ENCODE peak calls at places on chromosomes 13 and 19, in ten cellular contexts. R is esophagus squamous epithelium; V is right lobe of liver; T is fibroblast of lung; K is activated CD8-positive, alpha-beta T cell treated with anti-CD3 and anti-CD28 coated beads for 36 hours; E is mucosa of descending colon; O is H9; D is thoracic aorta; S is kidney epithelial cell; Q is Panc1. C is an unnamed sample.

GRCh38 chr19:17285415-17286135 is 3.9 kb downstream of the ANKLE1 start:
- DNase-seq in K (no peak), S (no peak), O (no peak), Q (no peak), T (no peak), E (no peak), R (no peak), D (no peak), V (no peak), C (no peak)

GRCh38 chr13:73937420-73937819 is 196.8 kb downstream of the KLF12 start:
- DNase-seq in V (no peak), R (no peak), E (no peak), T (peak; percentile 36), Q (no peak), S (no peak), K (no peak), D (no peak), O (no peak), C (no peak)

GRCh38 chr19:27966390-27966816 is 1246.5 kb downstream of the UQCRFS1 start:
- DNase-seq in T (no peak), E (no peak), O (no peak), R (no peak), Q (no peak), S (no peak), V (no peak), D (no peak), K (no peak), C (no peak)

GRCh38 chr13:30493670-30494381 is 28.1 kb upstream of the HMGB1 start:
- DNase-seq in S (no peak), T (no peak), R (no peak), D (no peak), O (no peak), Q (no peak), E (no peak), K (no peak), V (no peak), C (no peak)

GRCh38 chr19:8209111-8209964 is at the start of gene CERS4:
- DNase-seq in R (peak; percentile 42), S (no peak), E (peak; percentile 60), Q (no peak), K (peak; percentile 80), T (peak; percentile 41), V (peak; percentile 91), O (peak; percentile 96), D (no peak), C (peak; percentile 95)

GRCh38 chr19:50431343-50432220 is 1.1 kb upstream of the MYBPC2 start:
- DNase-seq in O (peak; percentile 90), R (no peak), K (peak; percentile 85), D (peak; percentile 21), Q (no peak), E (peak; percentile 87), T (peak; percentile 53), V (peak; percentile 83), S (no peak), C (peak; percentile 89)

GRCh38 chr13:102881819-102882686 is 36.2 kb downstream of the ERCC5 start:
- DNase-seq in D (no peak), K (no peak), S (no peak), Q (no peak), O (no peak), E (no peak), R (no peak), T (no peak), V (no peak), C (no peak)

GRCh38 chr19:55373318-55373992 is 3.2 kb upstream of the TMEM190 start:
- DNase-seq in T (no peak), Q (no peak), V (no peak), D (no peak), O (peak; percentile 53), K (no peak), E (no peak), S (no peak), R (no peak), C (no peak)

GRCh38 chr13:74061939-74062595 is 72.1 kb downstream of the KLF12 start:
- DNase-seq in R (no peak), V (no peak), Q (no peak), O (no peak), E (peak; percentile 29), S (no peak), T (peak; percentile 63), D (no peak), K (peak; percentile 43), C (peak; percentile 18)

GRCh38 chr13:91247768-91248167 is 99.7 kb upstream of the MIR17HG start:
- DNase-seq in Q (no peak), E (no peak), V (no peak), S (no peak), D (no peak), R (no peak), K (no peak), T (no peak), O (no peak), C (no peak)
- TF ChIP-seq CTCF in Q (peak; percentile 20), E (no peak), V (no peak), S (peak; percentile 16), D (no peak), R (peak; percentile 19), K (no peak), T (peak; percentile 10), O (peak; percentile 68), C (peak; percentile 27)

GRCh38 chr19:42115705-42116104 is 16.5 kb downstream of the POU2F2 start:
- DNase-seq in E (no peak), V (no peak), K (no peak), S (no peak), O (no peak), R (no peak), Q (no peak), T (no peak), D (no peak), C (no peak)

GRCh38 chr19:42115219-42115618 is 17.0 kb downstream of the POU2F2 start:
- DNase-seq in V (no peak), T (no peak), O (no peak), K (no peak), Q (no peak), R (no peak), S (no peak), E (no peak), D (no peak), C (no peak)

GRCh38 chr19:42111811-42112210 is 20.4 kb downstream of the POU2F2 start:
- DNase-seq in E (no peak), K (no peak), Q (no peak), O (no peak), V (no peak), T (peak; percentile 76), S (no peak), R (no peak), D (no peak), C (no peak)

GRCh38 chr19:42114412-42114811 is 17.8 kb downstream of the POU2F2 start:
- DNase-seq in S (no peak), E (peak; percentile 32), R (no peak), V (no peak), T (no peak), D (no peak), O (peak; percentile 55), K (no peak), Q (no peak), C (peak; percentile 72)

DNA sequence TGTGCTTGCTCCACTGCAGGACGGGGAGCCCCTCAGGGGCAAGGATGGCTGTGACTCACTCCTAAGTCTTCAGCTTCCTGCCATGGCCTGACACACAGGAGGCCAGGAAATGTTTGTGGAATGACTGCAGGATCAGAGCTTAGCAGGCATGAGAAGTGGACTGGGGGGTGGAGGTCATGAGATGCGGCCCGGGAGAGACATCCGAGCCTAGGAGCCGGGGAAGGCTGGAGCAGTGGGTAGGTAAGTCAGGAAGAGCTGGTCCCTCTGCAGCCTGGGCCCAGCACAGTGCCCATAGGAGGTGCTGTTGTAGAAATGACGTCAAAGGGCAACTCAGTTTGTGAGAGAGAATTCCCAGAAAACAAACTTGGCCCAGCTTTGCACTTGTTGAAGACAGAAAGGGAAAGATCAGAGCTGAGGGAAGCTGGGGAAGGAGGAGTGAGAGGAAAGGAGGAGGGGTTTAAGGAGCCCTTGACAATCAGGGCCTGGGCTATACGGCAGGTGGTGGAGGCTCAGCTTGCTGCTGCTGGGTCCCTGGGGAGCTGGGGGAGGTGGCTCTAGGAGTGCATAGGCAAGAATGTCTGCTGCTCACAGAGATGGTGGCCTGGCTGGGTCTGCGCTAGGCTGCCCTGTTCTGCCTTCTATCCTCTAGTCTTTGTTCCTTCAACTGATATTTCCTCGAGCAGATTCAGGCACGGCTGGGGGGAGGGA is 18.5 kb downstream of the POU2F2 start:
- DNase-seq in E (no peak), O (peak; percentile 80), R (no peak), V (no peak), T (peak; percentile 98), K (peak; percentile 25), D (no peak), S (peak; percentile 92), Q (peak; percentile 43), C (peak; percentile 62)
- TF ChIP-seq CTCF in E (no peak), O (peak; percentile 47), R (peak; percentile 4), V (no peak), T (peak; percentile 39), K (no peak), D (no peak), S (peak; percentile 45), Q (no peak), C (no peak)

GRCh38 chr19:11964496-11964857 is 363 bp upstream of the ZNF763 start:
- DNase-seq in S (no peak), K (no peak), Q (no peak), O (no peak), D (no peak), E (no peak), V (peak; percentile 38), R (no peak), T (no peak), C (no peak)
- TF ChIP-seq CTCF in S (no peak), K (no peak), Q (no peak), O (no peak), D (no peak), E (no peak), V (no peak), R (peak; percentile 10), T (peak; percentile 36), C (peak; percentile 44)

GRCh38 chr19:56946164-56946563 is 105.6 kb upstream of the PEG3 start:
- DNase-seq in O (no peak), E (no peak), K (no peak), V (no peak), T (no peak), Q (no peak), R (no peak), D (no peak), S (no peak), C (no peak)
- TF ChIP-seq CTCF in O (no peak), E (no peak), K (no peak), V (no peak), T (no peak), Q (no peak), R (no peak), D (no peak), S (no peak), C (no peak)

DNA sequence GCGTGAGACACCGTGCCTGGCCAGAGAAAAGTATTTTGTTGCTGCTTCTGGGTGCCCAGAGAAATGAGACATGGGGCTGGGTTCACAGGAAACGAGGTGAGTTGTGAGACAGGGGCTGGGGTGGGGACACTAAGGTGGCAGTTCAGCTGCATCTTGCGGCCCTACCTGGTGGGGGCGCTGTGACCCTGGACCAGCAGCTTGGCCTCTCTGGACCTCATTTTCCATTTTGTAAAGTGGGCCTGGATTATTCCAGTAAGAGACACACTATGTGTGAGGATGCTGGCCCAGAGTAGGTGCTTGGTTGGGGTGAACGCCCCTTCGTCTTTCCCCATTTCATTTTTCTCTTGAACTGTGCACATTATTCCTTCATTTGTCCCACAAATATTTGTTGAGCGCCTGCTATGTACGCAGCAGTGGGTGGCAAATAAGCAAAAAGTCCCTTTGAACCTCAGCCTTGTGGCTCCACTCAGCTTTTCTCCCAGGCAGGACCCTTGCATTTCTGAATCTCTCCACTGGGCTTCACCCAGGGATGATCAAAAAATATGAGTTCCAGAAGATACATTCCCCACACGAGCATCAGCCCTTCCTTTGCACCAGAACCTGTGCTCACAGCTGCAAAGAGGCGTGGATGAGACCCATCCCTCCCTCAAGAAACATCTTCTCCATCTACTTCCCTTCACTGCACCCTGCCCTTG is 26.6 kb upstream of the OR10H1 start:
- DNase-seq in E (no peak), V (no peak), T (no peak), D (no peak), S (no peak), Q (no peak), K (peak; percentile 36), O (no peak), R (no peak), C (no peak)
- TF ChIP-seq CTCF in E (no peak), V (no peak), T (no peak), D (no peak), S (no peak), Q (peak; percentile 38), K (peak; percentile 31), O (no peak), R (peak; percentile 18), C (no peak)